ENCODE peak calls at places on chromosomes 6 and 20, in six cellular contexts. One of them, this sample, is unnamed.
A peak's percentile ranks its signal among the peaks of the same experiment; 100 is the strongest.

GRCh38 chr6:97697450-97697849 is 414.4 kb upstream of the MMS22L start:
- DNase-seq in fibroblast of pulmonary artery: peak; percentile 10
- DNase-seq in A549: no peak
- DNase-seq in OCI-LY7: no peak
- DNase-seq in endothelial cell: no peak
- DNase-seq in heart right ventricle: no peak
- DNase-seq in this sample: no peak

GRCh38 chr20:18252597-18253451 is 35.5 kb upstream of the ZNF133 start:
- DNase-seq in A549: peak; percentile 81
- DNase-seq in endothelial cell: no peak
- DNase-seq in fibroblast of pulmonary artery: no peak
- DNase-seq in heart right ventricle: no peak
- DNase-seq in OCI-LY7: no peak
- DNase-seq in this sample: no peak

GRCh38 chr6:116500969-116501433 is 10.4 kb upstream of the CALHM5 start:
- DNase-seq in heart right ventricle: no peak
- DNase-seq in A549: peak; percentile 14
- DNase-seq in endothelial cell: no peak
- DNase-seq in fibroblast of pulmonary artery: no peak
- DNase-seq in OCI-LY7: no peak
- DNase-seq in this sample: no peak

GRCh38 chr6:52243282-52243893 is 912 bp downstream of the IL17F start:
- DNase-seq in fibroblast of pulmonary artery: no peak
- DNase-seq in endothelial cell: no peak
- DNase-seq in heart right ventricle: no peak
- DNase-seq in A549: no peak
- DNase-seq in OCI-LY7: no peak
- DNase-seq in this sample: peak; percentile 5

GRCh38 chr6:13500264-13500663 is 12.9 kb upstream of the GFOD1 start:
- DNase-seq in OCI-LY7: no peak
- DNase-seq in fibroblast of pulmonary artery: no peak
- DNase-seq in endothelial cell: no peak
- DNase-seq in heart right ventricle: no peak
- DNase-seq in A549: no peak
- DNase-seq in this sample: no peak

GRCh38 chr6:36979343-36979742 is 6.7 kb downstream of the MTCH1 start:
- DNase-seq in endothelial cell: no peak
- DNase-seq in OCI-LY7: no peak
- DNase-seq in heart right ventricle: no peak
- DNase-seq in A549: peak; percentile 25
- DNase-seq in fibroblast of pulmonary artery: peak; percentile 71
- DNase-seq in this sample: peak; percentile 44

GRCh38 chr20:31560094-31560899 is 44.8 kb upstream of the ID1 start:
- DNase-seq in OCI-LY7: peak; percentile 75
- DNase-seq in heart right ventricle: peak; percentile 66
- DNase-seq in fibroblast of pulmonary artery: peak; percentile 92
- DNase-seq in endothelial cell: peak; percentile 78
- DNase-seq in A549: peak; percentile 94
- DNase-seq in this sample: peak; percentile 84

GRCh38 chr6:155327326-155328073 is 13.2 kb upstream of the TFB1M start:
- DNase-seq in OCI-LY7: peak; percentile 76
- DNase-seq in heart right ventricle: peak; percentile 34
- DNase-seq in fibroblast of pulmonary artery: peak; percentile 88
- DNase-seq in A549: peak; percentile 56
- DNase-seq in endothelial cell: peak; percentile 66
- DNase-seq in this sample: peak; percentile 40

GRCh38 chr6:144820270-144820669 is 535.1 kb downstream of the UTRN start:
- DNase-seq in fibroblast of pulmonary artery: no peak
- DNase-seq in heart right ventricle: no peak
- DNase-seq in endothelial cell: no peak
- DNase-seq in A549: no peak
- DNase-seq in OCI-LY7: no peak
- DNase-seq in this sample: no peak

GRCh38 chr20:23585449-23585807 is 17.1 kb upstream of the CST9L start:
- DNase-seq in OCI-LY7: no peak
- DNase-seq in fibroblast of pulmonary artery: no peak
- DNase-seq in A549: no peak
- DNase-seq in heart right ventricle: no peak
- DNase-seq in endothelial cell: no peak
- DNase-seq in this sample: no peak

GRCh38 chr6:92779758-92780157 is 639.6 kb downstream of the EPHA7 start:
- DNase-seq in OCI-LY7: no peak
- DNase-seq in endothelial cell: no peak
- DNase-seq in heart right ventricle: no peak
- DNase-seq in A549: no peak
- DNase-seq in fibroblast of pulmonary artery: peak; percentile 62
- DNase-seq in this sample: no peak

GRCh38 chr20:29750268-29750899 is 1507.1 kb upstream of the DEFB115 start:
- DNase-seq in heart right ventricle: no peak
- DNase-seq in fibroblast of pulmonary artery: no peak
- DNase-seq in endothelial cell: no peak
- DNase-seq in A549: no peak
- DNase-seq in OCI-LY7: no peak
- DNase-seq in this sample: no peak

GRCh38 chr6:65760285-65760684 is 53.3 kb upstream of the EYS start:
- DNase-seq in A549: peak; percentile 34
- DNase-seq in OCI-LY7: no peak
- DNase-seq in heart right ventricle: no peak
- DNase-seq in endothelial cell: no peak
- DNase-seq in fibroblast of pulmonary artery: no peak
- DNase-seq in this sample: no peak

GRCh38 chr20:32524871-32525501 is 60.1 kb downstream of the NOL4L start:
- DNase-seq in OCI-LY7: no peak
- DNase-seq in A549: no peak
- DNase-seq in endothelial cell: no peak
- DNase-seq in heart right ventricle: peak; percentile 77
- DNase-seq in fibroblast of pulmonary artery: no peak
- DNase-seq in this sample: no peak

GRCh38 chr6:17200395-17200794 is 80.8 kb upstream of the RBM24 start:
- DNase-seq in fibroblast of pulmonary artery: no peak
- DNase-seq in A549: no peak
- DNase-seq in heart right ventricle: no peak
- DNase-seq in endothelial cell: peak; percentile 34
- DNase-seq in OCI-LY7: no peak
- DNase-seq in this sample: no peak

GRCh38 chr6:5553767-5554166 is 292.5 kb downstream of the FARS2 start:
- DNase-seq in fibroblast of pulmonary artery: no peak
- DNase-seq in endothelial cell: no peak
- DNase-seq in OCI-LY7: no peak
- DNase-seq in heart right ventricle: no peak
- DNase-seq in A549: no peak
- DNase-seq in this sample: no peak

GRCh38 chr6:81589465-81590313 is 162.8 kb downstream of the TENT5A start:
- DNase-seq in A549: no peak
- DNase-seq in fibroblast of pulmonary artery: no peak
- DNase-seq in OCI-LY7: no peak
- DNase-seq in heart right ventricle: peak; percentile 12
- DNase-seq in endothelial cell: no peak
- DNase-seq in this sample: no peak

GRCh38 chr6:33820784-33821183 is 17.0 kb upstream of the MLN start:
- DNase-seq in heart right ventricle: no peak
- DNase-seq in OCI-LY7: no peak
- DNase-seq in A549: no peak
- DNase-seq in endothelial cell: no peak
- DNase-seq in fibroblast of pulmonary artery: no peak
- DNase-seq in this sample: no peak

GRCh38 chr6:3125832-3126231 is 7.3 kb downstream of the BPHL start:
- DNase-seq in heart right ventricle: no peak
- DNase-seq in A549: no peak
- DNase-seq in endothelial cell: no peak
- DNase-seq in fibroblast of pulmonary artery: no peak
- DNase-seq in OCI-LY7: no peak
- DNase-seq in this sample: no peak

GRCh38 chr6:133358598-133358997 is 117.4 kb downstream of the EYA4 start:
- DNase-seq in fibroblast of pulmonary artery: no peak
- DNase-seq in endothelial cell: no peak
- DNase-seq in heart right ventricle: no peak
- DNase-seq in A549: no peak
- DNase-seq in OCI-LY7: no peak
- DNase-seq in this sample: no peak

GRCh38 chr6:14046476-14047068 is 71.0 kb upstream of the CD83 start:
- DNase-seq in heart right ventricle: no peak
- DNase-seq in fibroblast of pulmonary artery: peak; percentile 55
- DNase-seq in OCI-LY7: peak; percentile 63
- DNase-seq in A549: peak; percentile 54
- DNase-seq in endothelial cell: peak; percentile 56
- DNase-seq in this sample: no peak

GRCh38 chr20:38748863-38749153 is 548 bp downstream of the ACTR5 start:
- DNase-seq in endothelial cell: no peak
- DNase-seq in heart right ventricle: no peak
- DNase-seq in fibroblast of pulmonary artery: no peak
- DNase-seq in OCI-LY7: no peak
- DNase-seq in A549: peak; percentile 15
- DNase-seq in this sample: no peak

GRCh38 chr6:36734486-36735060 is 36.9 kb downstream of the RAB44 start:
- DNase-seq in heart right ventricle: no peak
- DNase-seq in fibroblast of pulmonary artery: no peak
- DNase-seq in A549: no peak
- DNase-seq in OCI-LY7: no peak
- DNase-seq in endothelial cell: no peak
- DNase-seq in this sample: no peak

GRCh38 chr20:10524034-10524476 is 89.0 kb downstream of the SLX4IP start:
- DNase-seq in A549: no peak
- DNase-seq in heart right ventricle: peak; percentile 48
- DNase-seq in fibroblast of pulmonary artery: peak; percentile 67
- DNase-seq in endothelial cell: no peak
- DNase-seq in OCI-LY7: no peak
- DNase-seq in this sample: no peak

GRCh38 chr6:40692311-40692710 is 105.1 kb upstream of the LRFN2 start:
- DNase-seq in endothelial cell: no peak
- DNase-seq in A549: peak; percentile 9
- DNase-seq in fibroblast of pulmonary artery: no peak
- DNase-seq in OCI-LY7: no peak
- DNase-seq in heart right ventricle: no peak
- DNase-seq in this sample: no peak

GRCh38 chr20:31720486-31721407 is 1.9 kb downstream of the BCL2L1 start:
- DNase-seq in heart right ventricle: no peak
- DNase-seq in fibroblast of pulmonary artery: no peak
- DNase-seq in OCI-LY7: peak; percentile 85
- DNase-seq in A549: no peak
- DNase-seq in endothelial cell: no peak
- DNase-seq in this sample: no peak

GRCh38 chr6:16585805-16586204 is 175.5 kb downstream of the ATXN1 start:
- DNase-seq in OCI-LY7: no peak
- DNase-seq in fibroblast of pulmonary artery: peak; percentile 10
- DNase-seq in endothelial cell: no peak
- DNase-seq in heart right ventricle: no peak
- DNase-seq in A549: no peak
- DNase-seq in this sample: peak; percentile 4

GRCh38 chr6:90940812-90941481 is 354.1 kb upstream of the MAP3K7 start:
- DNase-seq in fibroblast of pulmonary artery: peak; percentile 78
- DNase-seq in heart right ventricle: no peak
- DNase-seq in endothelial cell: no peak
- DNase-seq in OCI-LY7: peak; percentile 83
- DNase-seq in A549: peak; percentile 57
- DNase-seq in this sample: no peak

GRCh38 chr6:139597781-139598368 is 223.4 kb upstream of the CITED2 start:
- DNase-seq in A549: peak; percentile 61
- DNase-seq in endothelial cell: no peak
- DNase-seq in heart right ventricle: peak; percentile 59
- DNase-seq in OCI-LY7: no peak
- DNase-seq in fibroblast of pulmonary artery: peak; percentile 98
- DNase-seq in this sample: peak; percentile 95

GRCh38 chr20:57656252-57656820 is 36.1 kb upstream of the ZBP1 start:
- DNase-seq in fibroblast of pulmonary artery: no peak
- DNase-seq in endothelial cell: peak; percentile 2
- DNase-seq in A549: no peak
- DNase-seq in OCI-LY7: no peak
- DNase-seq in heart right ventricle: no peak
- DNase-seq in this sample: no peak

GRCh38 chr20:50824137-50824536 is 29.3 kb downstream of the BCAS4 start:
- DNase-seq in A549: peak; percentile 30
- DNase-seq in endothelial cell: no peak
- DNase-seq in fibroblast of pulmonary artery: peak; percentile 86
- DNase-seq in OCI-LY7: no peak
- DNase-seq in heart right ventricle: peak; percentile 20
- DNase-seq in this sample: peak; percentile 32

DNA sequence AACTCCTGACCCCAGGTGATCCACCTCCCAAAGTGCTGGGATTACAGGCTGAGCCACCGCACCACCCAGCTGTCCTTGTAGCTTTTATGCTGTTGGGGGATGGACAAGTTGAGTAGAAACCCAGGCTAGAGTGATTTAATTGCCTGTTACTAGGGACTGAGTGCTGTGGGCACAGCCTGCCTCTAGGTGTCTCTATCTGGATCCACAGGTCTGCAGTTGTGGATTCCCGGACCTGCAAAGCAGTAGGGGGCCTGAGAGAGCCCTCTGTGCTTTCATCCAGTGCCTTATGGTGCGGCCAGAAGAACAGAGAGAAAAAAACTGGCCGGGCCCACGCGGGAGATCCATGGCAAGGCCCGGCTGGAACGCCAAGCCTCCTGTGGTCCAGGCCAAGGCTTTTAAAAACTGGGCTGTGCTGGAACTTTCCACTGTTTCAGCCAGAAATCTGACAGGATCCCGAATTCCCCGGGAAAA is 5.1 kb downstream of the SIRPA start:
- DNase-seq in endothelial cell: peak; percentile 64
- DNase-seq in fibroblast of pulmonary artery: peak; percentile 80
- DNase-seq in OCI-LY7: peak; percentile 66
- DNase-seq in heart right ventricle: peak; percentile 23
- DNase-seq in A549: peak; percentile 89
- DNase-seq in this sample: peak; percentile 44
- TF ChIP-seq CTCF in endothelial cell: no peak
- TF ChIP-seq CTCF in fibroblast of pulmonary artery: peak; percentile 84
- TF ChIP-seq CTCF in OCI-LY7: peak; percentile 74
- TF ChIP-seq CTCF in heart right ventricle: peak; percentile 49
- TF ChIP-seq CTCF in A549: peak; percentile 80
- TF ChIP-seq CTCF in this sample: peak; percentile 72

GRCh38 chr20:8248051-8248450 is 116.0 kb downstream of the PLCB1 start:
- DNase-seq in fibroblast of pulmonary artery: no peak
- DNase-seq in OCI-LY7: no peak
- DNase-seq in endothelial cell: no peak
- DNase-seq in heart right ventricle: no peak
- DNase-seq in A549: no peak
- DNase-seq in this sample: no peak
- TF ChIP-seq CTCF in fibroblast of pulmonary artery: no peak
- TF ChIP-seq CTCF in OCI-LY7: no peak
- TF ChIP-seq CTCF in endothelial cell: no peak
- TF ChIP-seq CTCF in heart right ventricle: no peak
- TF ChIP-seq CTCF in A549: no peak
- TF ChIP-seq CTCF in this sample: no peak

GRCh38 chr6:6584310-6585002 is 4.1 kb upstream of the LY86 start:
- DNase-seq in OCI-LY7: peak; percentile 87
- DNase-seq in heart right ventricle: no peak
- DNase-seq in A549: no peak
- DNase-seq in fibroblast of pulmonary artery: no peak
- DNase-seq in endothelial cell: no peak
- DNase-seq in this sample: no peak
- TF ChIP-seq CTCF in OCI-LY7: peak; percentile 79
- TF ChIP-seq CTCF in heart right ventricle: peak; percentile 13
- TF ChIP-seq CTCF in A549: no peak
- TF ChIP-seq CTCF in fibroblast of pulmonary artery: no peak
- TF ChIP-seq CTCF in endothelial cell: no peak
- TF ChIP-seq CTCF in this sample: no peak

DNA sequence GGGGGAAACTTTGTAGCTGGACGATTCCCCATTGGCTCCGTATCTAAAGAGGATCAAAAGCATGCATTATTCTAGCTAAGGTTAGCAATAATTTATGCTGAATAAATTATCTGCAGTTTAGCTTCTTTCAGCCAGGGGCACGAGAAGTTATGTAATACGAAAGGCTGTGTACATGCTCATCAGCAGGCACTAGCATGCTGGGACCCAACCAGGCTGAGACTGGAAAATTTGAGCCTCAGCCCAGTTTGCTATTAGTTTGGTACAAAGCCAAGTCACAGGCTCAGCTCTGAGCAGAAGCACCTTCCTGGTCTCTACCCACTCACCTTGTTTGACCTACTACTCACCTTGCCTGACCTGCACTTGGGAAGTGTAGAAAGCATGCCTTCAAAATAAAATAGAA is 328.1 kb upstream of the ARID1B start:
- DNase-seq in A549: no peak
- DNase-seq in heart right ventricle: no peak
- DNase-seq in OCI-LY7: no peak
- DNase-seq in endothelial cell: no peak
- DNase-seq in fibroblast of pulmonary artery: no peak
- DNase-seq in this sample: no peak
- TF ChIP-seq CTCF in A549: no peak
- TF ChIP-seq CTCF in heart right ventricle: no peak
- TF ChIP-seq CTCF in OCI-LY7: no peak
- TF ChIP-seq CTCF in endothelial cell: no peak
- TF ChIP-seq CTCF in fibroblast of pulmonary artery: no peak
- TF ChIP-seq CTCF in this sample: no peak

This sample was measured in AG09319.